ENCODE peak calls at places on chromosome 22, in eight cellular contexts. Y is activated CD8-positive, alpha-beta memory T cell treated with anti-CD3 and anti-CD28 coated beads for 1 hour; M is iPS-NIHi11; E is frontal cortex; R is GM03348; G is heart right ventricle; Q is head of caudate nucleus; I is fibroblast of lung. S is an unnamed sample.

GRCh38 chr22:26348810-26349526 is 80.1 kb upstream of the ASPHD2 start:
- DNase-seq in E (no peak), R (no peak), Q (no peak), Y (no peak), M (no peak), G (no peak), I (no peak), S (no peak)

GRCh38 chr22:39253427-39254070 is 8.8 kb upstream of the PDGFB start:
- DNase-seq in R (peak; percentile 82), Y (no peak), I (peak; percentile 84), G (peak; percentile 86), M (peak; percentile 70), Q (peak; percentile 75), E (peak; percentile 78), S (no peak)

GRCh38 chr22:19962909-19963806 is 21.5 kb upstream of the TXNRD2 start:
- DNase-seq in M (peak; percentile 65), Y (no peak), R (no peak), I (no peak), Q (no peak), E (no peak), G (no peak), S (no peak)

GRCh38 chr22:19550382-19550781 is 26.2 kb upstream of the CLDN5 start:
- DNase-seq in G (no peak), E (no peak), Q (no peak), I (no peak), Y (no peak), R (no peak), M (no peak), S (no peak)

GRCh38 chr22:21978564-21979386 is 3.8 kb downstream of the TOP3B start:
- DNase-seq in Q (no peak), E (no peak), Y (no peak), I (no peak), G (no peak), M (no peak), R (no peak), S (no peak)

GRCh38 chr22:40281717-40282116 is 64.6 kb upstream of the ADSL start:
- DNase-seq in E (no peak), Y (no peak), G (no peak), R (no peak), Q (no peak), I (no peak), M (peak; percentile 46), S (no peak)

GRCh38 chr22:30074147-30074546 is 6.1 kb upstream of the HORMAD2 start:
- DNase-seq in I (no peak), Y (no peak), G (no peak), R (no peak), E (no peak), M (no peak), Q (no peak), S (no peak)

GRCh38 chr22:30695871-30696655 is 1.4 kb downstream of the OSBP2 start:
- DNase-seq in M (no peak), E (no peak), R (no peak), Y (no peak), Q (no peak), I (no peak), G (no peak), S (no peak)

GRCh38 chr22:23613193-23613973 is 18.7 kb downstream of the DRICH1 start:
- DNase-seq in M (no peak), R (no peak), I (no peak), Q (peak; percentile 15), G (no peak), Y (no peak), E (no peak), S (no peak)

GRCh38 chr22:38832005-38832978 is 11.5 kb downstream of the NPTXR start:
- DNase-seq in Y (no peak), G (no peak), E (peak; percentile 44), R (no peak), Q (peak; percentile 33), M (no peak), I (no peak), S (no peak)

GRCh38 chr22:19756288-19757128 is 4.1 kb upstream of the TBX1 start:
- DNase-seq in G (no peak), M (peak; percentile 76), I (no peak), R (peak; percentile 72), E (no peak), Q (peak; percentile 17), Y (peak; percentile 23), S (peak; percentile 50)

GRCh38 chr22:22812031-22812905 is 75.3 kb upstream of the IGLL5 start:
- DNase-seq in I (no peak), G (no peak), E (no peak), R (no peak), Q (no peak), M (no peak), Y (no peak), S (no peak)

GRCh38 chr22:29879738-29880137 is 3.2 kb upstream of the MTMR3 start:
- DNase-seq in R (no peak), Y (no peak), M (peak; percentile 56), I (no peak), G (no peak), Q (no peak), E (no peak), S (no peak)

GRCh38 chr22:47558828-47559700 is 796.6 kb downstream of the TBC1D22A start:
- DNase-seq in R (no peak), E (no peak), G (no peak), M (no peak), I (no peak), Q (no peak), Y (no peak), S (no peak)

GRCh38 chr22:45317551-45318167 is 7.9 kb downstream of the FAM118A start:
- DNase-seq in Y (no peak), Q (peak; percentile 47), G (peak; percentile 64), E (no peak), I (peak; percentile 60), R (no peak), M (peak; percentile 52), S (peak; percentile 43)

GRCh38 chr22:31244943-31245451 is 32.9 kb downstream of the LIMK2 start:
- DNase-seq in M (no peak), R (no peak), G (no peak), I (no peak), E (no peak), Q (no peak), Y (no peak), S (no peak)

GRCh38 chr22:17305076-17305475 is 64.2 kb upstream of the CECR2 start:
- DNase-seq in M (no peak), R (no peak), Y (no peak), G (no peak), Q (no peak), E (no peak), I (no peak), S (no peak)

GRCh38 chr22:38239101-38239761 is 33.6 kb downstream of the TMEM184B start:
- DNase-seq in G (no peak), I (peak; percentile 89), E (peak; percentile 74), Y (no peak), R (peak; percentile 91), Q (peak; percentile 76), M (no peak), S (no peak)

GRCh38 chr22:24554316-24555159 is at the start of gene GUCD1:
- DNase-seq in G (no peak), Y (no peak), E (no peak), I (peak; percentile 61), Q (no peak), R (peak; percentile 40), M (no peak), S (peak; percentile 35)

GRCh38 chr22:39306456-39307361 is 12.7 kb downstream of the RPL3 start:
- DNase-seq in G (no peak), I (peak; percentile 18), R (no peak), M (peak; percentile 66), E (no peak), Y (peak; percentile 21), Q (no peak), S (peak; percentile 10)

GRCh38 chr22:23062616-23063538 is 7.4 kb upstream of the GNAZ start:
- DNase-seq in G (peak; percentile 2), I (no peak), M (no peak), E (no peak), Q (no peak), R (no peak), Y (no peak), S (no peak)

GRCh38 chr22:26585104-26585790 is 4.7 kb downstream of the TPST2 start:
- DNase-seq in E (no peak), M (no peak), R (peak; percentile 76), Y (no peak), G (peak; percentile 66), I (peak; percentile 80), Q (no peak), S (no peak)

GRCh38 chr22:28801845-28802594 is 1.7 kb upstream of the XBP1 start:
- DNase-seq in R (peak; percentile 35), I (no peak), Q (no peak), M (no peak), Y (no peak), E (no peak), G (peak; percentile 13), S (no peak)

GRCh38 chr22:50444663-50445062 is 30.2 kb downstream of the SBF1 start:
- DNase-seq in I (peak; percentile 80), G (no peak), E (no peak), Y (no peak), M (no peak), R (peak; percentile 74), Q (no peak), S (no peak)

GRCh38 chr22:29482726-29483125 is 2.7 kb downstream of the NEFH start:
- DNase-seq in Q (no peak), Y (no peak), R (no peak), E (no peak), M (no peak), G (no peak), I (no peak), S (no peak)

GRCh38 chr22:19991395-19991644 is 25.3 kb downstream of the ARVCF start:
- DNase-seq in I (no peak), G (no peak), M (no peak), Q (no peak), E (no peak), Y (no peak), R (no peak), S (no peak)

GRCh38 chr22:44396021-44396726 is 83.4 kb upstream of the SHISAL1 start:
- DNase-seq in I (no peak), M (peak; percentile 7), Q (no peak), Y (no peak), G (no peak), E (no peak), R (no peak), S (no peak)